ENCODE peak calls at places on chromosomes 13 and 19, in four cellular contexts. D is hepatocyte; C is stimulated activated CD8-positive, alpha-beta memory T cell treated with anti-CD3 and anti-CD28 coated beads, Interleukin-7, amount 100 ng/mL, for 4 hours; V is fibroblast of the conjunctiva. X is an unnamed sample.
A peak's percentile ranks its signal among the peaks of the same experiment; 100 is the strongest.

GRCh38 chr13:108835082-108835481 is 205.7 kb downstream of the MYO16 start:
- DNase-seq in D (no peak), C (no peak), V (no peak), X (no peak)

GRCh38 chr13:113083402-113084061 is 22.1 kb upstream of the F7 start:
- DNase-seq in D (no peak), C (no peak), V (no peak), X (no peak)

GRCh38 chr19:15144046-15144646 is 36.9 kb downstream of the SYDE1 start:
- DNase-seq in D (no peak), C (no peak), V (no peak), X (no peak)

GRCh38 chr19:7862413-7862951 is 11.7 kb downstream of the PRR36 start:
- DNase-seq in D (peak; percentile 93), C (peak; percentile 64), V (no peak), X (peak; percentile 88)

GRCh38 chr13:72960541-72960940 is 98.3 kb upstream of the KLF5 start:
- DNase-seq in D (peak; percentile 29), C (no peak), V (no peak), X (no peak)

GRCh38 chr13:40665061-40665753 is 1.2 kb downstream of the FOXO1 start:
- DNase-seq in D (peak; percentile 57), C (peak; percentile 28), V (no peak), X (peak; percentile 53)

GRCh38 chr13:112332727-112333126 is 43.4 kb upstream of the SPACA7 start:
- DNase-seq in D (no peak), C (no peak), V (no peak), X (no peak)

GRCh38 chr13:21435231-21435630 is 23.9 kb downstream of the ZDHHC20 start:
- DNase-seq in D (no peak), C (no peak), V (no peak), X (no peak)

GRCh38 chr19:16920816-16921529 is 32.2 kb downstream of the F2RL3 start:
- DNase-seq in D (peak; percentile 54), C (no peak), V (peak; percentile 27), X (peak; percentile 31)

GRCh38 chr13:67421475-67421874 is 191.3 kb upstream of the PCDH9 start:
- DNase-seq in D (no peak), C (no peak), V (no peak), X (no peak)

GRCh38 chr19:42270346-42271044 is 1.4 kb downstream of the CIC start:
- DNase-seq in D (no peak), C (peak; percentile 44), V (no peak), X (peak; percentile 66)

GRCh38 chr13:31008400-31009115 is 76.1 kb downstream of the TEX26 start:
- DNase-seq in D (no peak), C (no peak), V (no peak), X (no peak)

X was measured in RPMI8226.